ENCODE peak calls at places on chromosomes 2 and 18, in six cellular contexts. One of them, this sample, is unnamed.

GRCh38 chr18:49588971-49589370 is 27.1 kb downstream of the LIPG start:
- DNase-seq in fibroblast of lung: no peak
- DNase-seq in adrenal gland: no peak
- DNase-seq in right lobe of liver: no peak
- DNase-seq in choroid plexus epithelial cell: no peak
- DNase-seq in AG04450: no peak
- DNase-seq in this sample: no peak

GRCh38 chr18:51017140-51017874 is 12.7 kb upstream of the SMAD4 start:
- DNase-seq in adrenal gland: no peak
- DNase-seq in right lobe of liver: no peak
- DNase-seq in fibroblast of lung: peak
- DNase-seq in choroid plexus epithelial cell: no peak
- DNase-seq in AG04450: no peak
- DNase-seq in this sample: no peak

GRCh38 chr2:27582129-27582694 is 630 bp upstream of the ZNF512 start:
- DNase-seq in AG04450: no peak
- DNase-seq in fibroblast of lung: no peak
- DNase-seq in adrenal gland: no peak
- DNase-seq in right lobe of liver: no peak
- DNase-seq in choroid plexus epithelial cell: no peak
- DNase-seq in this sample: no peak

GRCh38 chr2:238945433-238946150 is 97.7 kb downstream of the TWIST2 start:
- DNase-seq in AG04450: no peak
- DNase-seq in right lobe of liver: no peak
- DNase-seq in adrenal gland: peak
- DNase-seq in fibroblast of lung: peak
- DNase-seq in choroid plexus epithelial cell: peak
- DNase-seq in this sample: peak

GRCh38 chr2:218295029-218295428 is 2.7 kb upstream of the TMBIM1 start:
- DNase-seq in right lobe of liver: no peak
- DNase-seq in choroid plexus epithelial cell: peak
- DNase-seq in AG04450: no peak
- DNase-seq in fibroblast of lung: no peak
- DNase-seq in adrenal gland: no peak
- DNase-seq in this sample: no peak

GRCh38 chr18:22136395-22136794 is 33.0 kb upstream of the GATA6 start:
- DNase-seq in right lobe of liver: no peak
- DNase-seq in fibroblast of lung: peak
- DNase-seq in adrenal gland: no peak
- DNase-seq in AG04450: no peak
- DNase-seq in choroid plexus epithelial cell: peak
- DNase-seq in this sample: peak

GRCh38 chr2:128379021-128380005 is 60.6 kb upstream of the HS6ST1 start:
- DNase-seq in adrenal gland: no peak
- DNase-seq in AG04450: peak
- DNase-seq in fibroblast of lung: peak
- DNase-seq in right lobe of liver: peak
- DNase-seq in choroid plexus epithelial cell: peak
- DNase-seq in this sample: peak

GRCh38 chr2:160813506-160813858 is 319.9 kb upstream of the RBMS1 start:
- DNase-seq in right lobe of liver: no peak
- DNase-seq in AG04450: no peak
- DNase-seq in adrenal gland: no peak
- DNase-seq in choroid plexus epithelial cell: no peak
- DNase-seq in fibroblast of lung: no peak
- DNase-seq in this sample: no peak

GRCh38 chr2:201608021-201608420 is 35.3 kb downstream of the TMEM237 start:
- DNase-seq in fibroblast of lung: no peak
- DNase-seq in AG04450: no peak
- DNase-seq in choroid plexus epithelial cell: no peak
- DNase-seq in right lobe of liver: no peak
- DNase-seq in adrenal gland: no peak
- DNase-seq in this sample: no peak

GRCh38 chr2:191696960-191697359 is 19.0 kb downstream of the NABP1 start:
- DNase-seq in right lobe of liver: no peak
- DNase-seq in AG04450: no peak
- DNase-seq in fibroblast of lung: no peak
- DNase-seq in adrenal gland: no peak
- DNase-seq in choroid plexus epithelial cell: no peak
- DNase-seq in this sample: no peak

GRCh38 chr2:32977228-32977758 is 30.5 kb downstream of the LTBP1 start:
- DNase-seq in adrenal gland: peak
- DNase-seq in fibroblast of lung: peak
- DNase-seq in right lobe of liver: peak
- DNase-seq in choroid plexus epithelial cell: peak
- DNase-seq in AG04450: no peak
- DNase-seq in this sample: no peak

GRCh38 chr18:7349181-7349837 is 118.4 kb downstream of the LRRC30 start:
- DNase-seq in AG04450: no peak
- DNase-seq in adrenal gland: no peak
- DNase-seq in choroid plexus epithelial cell: no peak
- DNase-seq in fibroblast of lung: no peak
- DNase-seq in right lobe of liver: no peak
- DNase-seq in this sample: no peak

GRCh38 chr2:240630771-240631560 is 5.7 kb downstream of the GPR35 start:
- DNase-seq in AG04450: no peak
- DNase-seq in choroid plexus epithelial cell: no peak
- DNase-seq in fibroblast of lung: no peak
- DNase-seq in right lobe of liver: no peak
- DNase-seq in adrenal gland: no peak
- DNase-seq in this sample: no peak

GRCh38 chr2:21363364-21363763 is 239.6 kb downstream of the TDRD15 start:
- DNase-seq in right lobe of liver: no peak
- DNase-seq in adrenal gland: no peak
- DNase-seq in AG04450: no peak
- DNase-seq in fibroblast of lung: no peak
- DNase-seq in choroid plexus epithelial cell: no peak
- DNase-seq in this sample: no peak
- TF ChIP-seq CTCF in right lobe of liver: no peak
- TF ChIP-seq CTCF in adrenal gland: no peak
- TF ChIP-seq CTCF in AG04450: peak
- TF ChIP-seq CTCF in fibroblast of lung: no peak
- TF ChIP-seq CTCF in choroid plexus epithelial cell: no peak
- TF ChIP-seq CTCF in this sample: no peak

DNA sequence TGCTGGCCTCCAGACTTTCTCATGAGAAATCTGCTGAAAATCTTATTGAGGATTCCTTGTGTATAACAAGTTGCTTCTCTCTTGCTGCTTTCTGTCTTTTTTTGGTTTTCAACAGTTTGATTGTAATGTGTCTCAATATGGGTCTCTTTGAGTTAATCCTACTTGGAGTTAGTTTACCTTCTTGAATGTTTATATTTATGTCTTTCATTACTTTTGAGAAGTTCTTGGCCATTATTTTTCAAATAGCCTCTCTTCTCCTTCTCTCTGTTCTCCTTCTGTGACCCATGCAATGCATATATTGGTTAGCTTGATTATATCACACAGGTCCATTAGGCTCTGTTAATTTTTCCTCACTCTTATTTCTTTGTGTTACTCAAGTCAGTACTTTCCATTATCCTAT is 67.4 kb upstream of the ADAM23 start:
- DNase-seq in fibroblast of lung: no peak
- DNase-seq in adrenal gland: no peak
- DNase-seq in right lobe of liver: no peak
- DNase-seq in AG04450: no peak
- DNase-seq in choroid plexus epithelial cell: no peak
- DNase-seq in this sample: no peak
- H3K4me3 ChIP-seq in fibroblast of lung: no peak
- H3K4me3 ChIP-seq in adrenal gland: no peak
- H3K4me3 ChIP-seq in right lobe of liver: no peak
- H3K4me3 ChIP-seq in AG04450: no peak
- H3K4me3 ChIP-seq in choroid plexus epithelial cell: no peak
- H3K4me3 ChIP-seq in this sample: no peak

GRCh38 chr2:25822190-25823117 is 55.8 kb downstream of the ASXL2 start:
- DNase-seq in choroid plexus epithelial cell: peak
- DNase-seq in right lobe of liver: peak
- DNase-seq in AG04450: no peak
- DNase-seq in adrenal gland: peak
- DNase-seq in fibroblast of lung: peak
- DNase-seq in this sample: no peak
- TF ChIP-seq CTCF in choroid plexus epithelial cell: peak
- TF ChIP-seq CTCF in right lobe of liver: no peak
- TF ChIP-seq CTCF in AG04450: no peak
- TF ChIP-seq CTCF in adrenal gland: no peak
- TF ChIP-seq CTCF in fibroblast of lung: no peak
- TF ChIP-seq CTCF in this sample: no peak

GRCh38 chr2:232418466-232419244 is 12.0 kb downstream of the ALPG start:
- DNase-seq in choroid plexus epithelial cell: peak
- DNase-seq in AG04450: no peak
- DNase-seq in right lobe of liver: no peak
- DNase-seq in fibroblast of lung: peak
- DNase-seq in adrenal gland: peak
- DNase-seq in this sample: peak
- H3K4me3 ChIP-seq in choroid plexus epithelial cell: peak
- H3K4me3 ChIP-seq in AG04450: peak
- H3K4me3 ChIP-seq in right lobe of liver: no peak
- H3K4me3 ChIP-seq in fibroblast of lung: no peak
- H3K4me3 ChIP-seq in adrenal gland: no peak
- H3K4me3 ChIP-seq in this sample: peak

GRCh38 chr2:197613509-197613987 is 61.8 kb downstream of the RFTN2 start:
- DNase-seq in fibroblast of lung: no peak
- DNase-seq in adrenal gland: no peak
- DNase-seq in AG04450: no peak
- DNase-seq in choroid plexus epithelial cell: peak
- DNase-seq in right lobe of liver: no peak
- DNase-seq in this sample: no peak

GRCh38 chr2:197620113-197620512 is 55.3 kb downstream of the RFTN2 start:
- DNase-seq in right lobe of liver: no peak
- DNase-seq in fibroblast of lung: no peak
- DNase-seq in adrenal gland: no peak
- DNase-seq in choroid plexus epithelial cell: no peak
- DNase-seq in AG04450: no peak
- DNase-seq in this sample: no peak

GRCh38 chr2:197614532-197614931 is 60.9 kb downstream of the RFTN2 start:
- DNase-seq in right lobe of liver: no peak
- DNase-seq in adrenal gland: no peak
- DNase-seq in AG04450: no peak
- DNase-seq in choroid plexus epithelial cell: no peak
- DNase-seq in fibroblast of lung: no peak
- DNase-seq in this sample: no peak

GRCh38 chr2:197615033-197615652 is 60.2 kb downstream of the RFTN2 start:
- DNase-seq in right lobe of liver: peak
- DNase-seq in fibroblast of lung: no peak
- DNase-seq in AG04450: no peak
- DNase-seq in adrenal gland: no peak
- DNase-seq in choroid plexus epithelial cell: no peak
- DNase-seq in this sample: no peak
- TF ChIP-seq CTCF in right lobe of liver: peak
- TF ChIP-seq CTCF in fibroblast of lung: no peak
- TF ChIP-seq CTCF in AG04450: no peak
- TF ChIP-seq CTCF in adrenal gland: no peak
- TF ChIP-seq CTCF in choroid plexus epithelial cell: no peak
- TF ChIP-seq CTCF in this sample: no peak

GRCh38 chr2:150143087-150143536 is 344.4 kb downstream of the RND3 start:
- DNase-seq in AG04450: no peak
- DNase-seq in right lobe of liver: no peak
- DNase-seq in fibroblast of lung: peak
- DNase-seq in adrenal gland: no peak
- DNase-seq in choroid plexus epithelial cell: peak
- DNase-seq in this sample: peak
- H3K4me3 ChIP-seq in AG04450: no peak
- H3K4me3 ChIP-seq in right lobe of liver: no peak
- H3K4me3 ChIP-seq in fibroblast of lung: no peak
- H3K4me3 ChIP-seq in adrenal gland: no peak
- H3K4me3 ChIP-seq in choroid plexus epithelial cell: no peak
- H3K4me3 ChIP-seq in this sample: no peak

GRCh38 chr2:9113916-9114315 is 92.7 kb upstream of the ASAP2 start:
- DNase-seq in AG04450: no peak
- DNase-seq in right lobe of liver: no peak
- DNase-seq in choroid plexus epithelial cell: no peak
- DNase-seq in adrenal gland: no peak
- DNase-seq in fibroblast of lung: no peak
- DNase-seq in this sample: no peak
- TF ChIP-seq CTCF in AG04450: no peak
- TF ChIP-seq CTCF in right lobe of liver: no peak
- TF ChIP-seq CTCF in choroid plexus epithelial cell: no peak
- TF ChIP-seq CTCF in adrenal gland: no peak
- TF ChIP-seq CTCF in fibroblast of lung: no peak
- TF ChIP-seq CTCF in this sample: no peak

GRCh38 chr18:78780719-78781600 is 198.7 kb upstream of the SALL3 start:
- DNase-seq in fibroblast of lung: no peak
- DNase-seq in right lobe of liver: no peak
- DNase-seq in choroid plexus epithelial cell: no peak
- DNase-seq in adrenal gland: no peak
- DNase-seq in AG04450: no peak
- DNase-seq in this sample: no peak
- H3K4me3 ChIP-seq in fibroblast of lung: no peak
- H3K4me3 ChIP-seq in right lobe of liver: no peak
- H3K4me3 ChIP-seq in choroid plexus epithelial cell: no peak
- H3K4me3 ChIP-seq in adrenal gland: no peak
- H3K4me3 ChIP-seq in AG04450: no peak
- H3K4me3 ChIP-seq in this sample: no peak

DNA sequence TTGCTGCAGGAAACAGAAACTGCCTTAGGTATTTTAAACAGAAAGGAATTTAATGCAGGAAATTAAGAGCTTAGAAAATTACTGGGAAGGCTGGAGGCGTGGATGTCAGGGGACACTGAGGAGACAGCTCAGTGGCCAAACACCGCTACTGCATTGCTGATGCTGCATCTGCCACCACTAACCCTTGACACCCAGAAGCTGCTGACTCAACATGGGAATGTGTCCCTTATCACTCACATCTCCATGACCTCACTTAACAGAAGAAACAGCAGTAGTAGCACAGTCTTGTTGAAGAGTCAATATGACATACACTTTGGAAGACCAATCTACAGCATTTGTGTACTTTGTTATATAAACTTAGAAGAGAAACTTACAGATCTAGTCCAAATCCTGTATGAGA is 906.1 kb downstream of the SLC4A3 start:
- DNase-seq in adrenal gland: no peak
- DNase-seq in AG04450: no peak
- DNase-seq in fibroblast of lung: peak
- DNase-seq in choroid plexus epithelial cell: peak
- DNase-seq in right lobe of liver: peak
- DNase-seq in this sample: peak
- TF ChIP-seq CTCF in adrenal gland: no peak
- TF ChIP-seq CTCF in AG04450: peak
- TF ChIP-seq CTCF in fibroblast of lung: no peak
- TF ChIP-seq CTCF in choroid plexus epithelial cell: peak
- TF ChIP-seq CTCF in right lobe of liver: peak
- TF ChIP-seq CTCF in this sample: peak

GRCh38 chr2:168801961-168802824 is at the start of gene NOSTRIN:
- DNase-seq in AG04450: no peak
- DNase-seq in adrenal gland: peak
- DNase-seq in right lobe of liver: no peak
- DNase-seq in fibroblast of lung: peak
- DNase-seq in choroid plexus epithelial cell: peak
- DNase-seq in this sample: no peak
- H3K4me3 ChIP-seq in AG04450: no peak
- H3K4me3 ChIP-seq in adrenal gland: no peak
- H3K4me3 ChIP-seq in right lobe of liver: peak
- H3K4me3 ChIP-seq in fibroblast of lung: no peak
- H3K4me3 ChIP-seq in choroid plexus epithelial cell: no peak
- H3K4me3 ChIP-seq in this sample: no peak

This sample was measured in brain microvascular endothelial cell.